ENCODE peak calls at places on chromosomes 11 and 22, in six cellular contexts. Q is AG20443; C is NCI-H524; S is amniotic stem cell; M is epithelial cell of esophagus; U is activated CD4-positive, CD25-positive, alpha-beta regulatory T cell. P is an unnamed sample.

GRCh38 chr11:36699271-36699670 is 101.2 kb upstream of the RAG2 start:
- DNase-seq in U (no peak), C (no peak), Q (no peak), M (peak; percentile 50), S (no peak), P (no peak)

GRCh38 chr11:29782447-29782846 is 234.4 kb downstream of the KCNA4 start:
- DNase-seq in C (no peak), M (no peak), S (no peak), Q (no peak), U (no peak), P (no peak)

GRCh38 chr11:199782-200181 is 6.9 kb downstream of the SCGB1C1 start:
- DNase-seq in C (no peak), U (no peak), M (no peak), S (no peak), Q (no peak), P (no peak)

GRCh38 chr11:122681731-122682130 is 26.2 kb downstream of the UBASH3B start:
- DNase-seq in S (no peak), Q (no peak), U (no peak), M (no peak), C (no peak), P (no peak)

GRCh38 chr11:11524436-11525038 is 97.3 kb downstream of the GALNT18 start:
- DNase-seq in Q (no peak), U (no peak), M (peak; percentile 48), C (no peak), S (no peak), P (no peak)

GRCh38 chr11:28833670-28834069 is 725.5 kb downstream of the METTL15 start:
- DNase-seq in C (no peak), M (peak; percentile 79), Q (peak; percentile 41), U (no peak), S (peak; percentile 60), P (no peak)

GRCh38 chr22:45703758-45704157 is 32.1 kb downstream of the ATXN10 start:
- DNase-seq in S (no peak), C (no peak), Q (no peak), U (no peak), M (peak; percentile 73), P (no peak)

GRCh38 chr11:33970984-33971466 is 79.1 kb upstream of the LMO2 start:
- DNase-seq in M (peak; percentile 71), S (peak; percentile 19), C (peak; percentile 34), Q (peak; percentile 84), U (no peak), P (peak; percentile 24)

GRCh38 chr11:1012740-1013627 is 23.5 kb downstream of the MUC6 start:
- DNase-seq in S (no peak), C (no peak), Q (no peak), U (no peak), M (no peak), P (no peak)

GRCh38 chr11:61935861-61936260 is 14.3 kb upstream of the BEST1 start:
- DNase-seq in M (no peak), Q (no peak), U (no peak), C (no peak), S (no peak), P (no peak)

GRCh38 chr11:66339163-66339675 is 3.0 kb upstream of the RIN1 start:
- DNase-seq in Q (no peak), M (peak; percentile 99), S (no peak), U (no peak), C (no peak), P (no peak)

GRCh38 chr22:49023161-49023878 is 804.4 kb downstream of the BRD1 start:
- DNase-seq in C (no peak), U (no peak), M (no peak), Q (no peak), S (no peak), P (no peak)

GRCh38 chr11:132234878-132235277 is 864.5 kb downstream of the NTM start:
- DNase-seq in Q (peak; percentile 39), M (peak; percentile 39), C (no peak), U (no peak), S (peak; percentile 12), P (no peak)

GRCh38 chr11:128574576-128575011 is 12.8 kb downstream of the ETS1 start:
- DNase-seq in M (no peak), Q (no peak), U (no peak), C (no peak), S (no peak), P (no peak)

GRCh38 chr22:25383278-25383820 is 163.9 kb downstream of the CRYBB2 start:
- DNase-seq in Q (no peak), C (no peak), S (no peak), U (no peak), M (no peak), P (no peak)

GRCh38 chr11:62142043-62142375 is 18.2 kb downstream of the INCENP start:
- DNase-seq in M (no peak), C (no peak), Q (no peak), S (no peak), U (no peak), P (no peak)

GRCh38 chr11:46553746-46554204 is 40.0 kb downstream of the AMBRA1 start:
- DNase-seq in S (no peak), Q (no peak), U (no peak), M (no peak), C (no peak), P (no peak)

GRCh38 chr11:100203789-100204188 is 483.3 kb upstream of the ARHGAP42 start:
- DNase-seq in U (no peak), C (no peak), Q (no peak), S (no peak), M (peak; percentile 44), P (no peak)

GRCh38 chr11:126482586-126483108 is 127.2 kb downstream of the ST3GAL4 start:
- DNase-seq in U (no peak), M (no peak), S (no peak), Q (no peak), C (no peak), P (no peak)